ENCODE peak calls at places on chromosome 7, in eight cellular contexts. J is AG09309, N is brain microvascular endothelial cell, E is choroid plexus epithelial cell, F is sigmoid colon, Y is fibroblast of pulmonary artery, A is HFF-Myc, B is thoracic aorta. U is an unnamed sample.
A peak's percentile ranks its signal among the peaks of the same experiment; 100 is the strongest.

GRCh38 chr7:134083766-134084487 is 43.2 kb upstream of the LRGUK start:
- DNase-seq in J (peak; percentile 3), N (peak; percentile 15), E (peak; percentile 15), F (no peak), Y (no peak), A (no peak), B (no peak), U (no peak)

GRCh38 chr7:134763960-134764359 is 15.5 kb upstream of the CALD1 start:
- DNase-seq in J (no peak), N (no peak), E (no peak), F (no peak), Y (no peak), A (no peak), B (no peak), U (no peak)

GRCh38 chr7:85023066-85023687 is 163.7 kb downstream of the SEMA3D start:
- DNase-seq in J (no peak), N (peak; percentile 39), E (peak; percentile 74), F (no peak), Y (peak; percentile 70), A (peak; percentile 29), B (no peak), U (peak; percentile 23)

GRCh38 chr7:108824840-108825540 is 255.3 kb downstream of the DNAJB9 start:
- DNase-seq in J (peak; percentile 58), N (peak; percentile 94), E (peak; percentile 89), F (no peak), Y (peak; percentile 92), A (no peak), B (no peak), U (no peak)

GRCh38 chr7:1418505-1419309 is 40.6 kb downstream of the MICALL2 start:
- DNase-seq in J (no peak), N (no peak), E (peak; percentile 15), F (no peak), Y (peak; percentile 31), A (no peak), B (no peak), U (no peak)

GRCh38 chr7:120997902-120998301 is 9.4 kb downstream of the CPED1 start:
- DNase-seq in J (no peak), N (no peak), E (no peak), F (peak; percentile 66), Y (no peak), A (no peak), B (no peak), U (no peak)

GRCh38 chr7:78081344-78081743 is 282.8 kb downstream of the PHTF2 start:
- DNase-seq in J (no peak), N (no peak), E (no peak), F (no peak), Y (no peak), A (no peak), B (no peak), U (no peak)

GRCh38 chr7:77727527-77727926 is 31.3 kb downstream of the RSBN1L start:
- DNase-seq in J (no peak), N (no peak), E (no peak), F (no peak), Y (no peak), A (no peak), B (no peak), U (no peak)

GRCh38 chr7:39429421-39429820 is 136.8 kb upstream of the YAE1 start:
- DNase-seq in J (no peak), N (no peak), E (no peak), F (no peak), Y (no peak), A (no peak), B (no peak), U (no peak)

GRCh38 chr7:146764458-146764857 is 647.9 kb downstream of the CNTNAP2 start:
- DNase-seq in J (no peak), N (no peak), E (no peak), F (no peak), Y (no peak), A (no peak), B (no peak), U (no peak)

GRCh38 chr7:22477262-22477661 is 22.7 kb downstream of the STEAP1B start:
- DNase-seq in J (no peak), N (no peak), E (no peak), F (no peak), Y (no peak), A (no peak), B (no peak), U (no peak)

GRCh38 chr7:27678617-27679260 is 16.1 kb upstream of the HIBADH start:
- DNase-seq in J (no peak), N (no peak), E (no peak), F (no peak), Y (no peak), A (no peak), B (no peak), U (no peak)

GRCh38 chr7:992742-993607 is 10.0 kb downstream of the CYP2W1 start:
- DNase-seq in J (peak; percentile 82), N (peak; percentile 89), E (peak; percentile 98), F (peak; percentile 98), Y (peak; percentile 96), A (peak; percentile 74), B (peak; percentile 85), U (peak; percentile 92)

GRCh38 chr7:92740713-92741126 is 95.7 kb downstream of the CDK6 start:
- DNase-seq in J (no peak), N (peak; percentile 59), E (peak; percentile 91), F (no peak), Y (peak; percentile 73), A (no peak), B (no peak), U (no peak)

GRCh38 chr7:98399903-98400537 is 870 bp downstream of the BAIAP2L1 start:
- DNase-seq in J (no peak), N (no peak), E (peak; percentile 37), F (no peak), Y (peak; percentile 24), A (no peak), B (no peak), U (no peak)

GRCh38 chr7:101244385-101245146 is at the start of gene FIS1:
- DNase-seq in J (peak; percentile 51), N (peak; percentile 83), E (peak; percentile 92), F (peak; percentile 97), Y (peak; percentile 89), A (peak; percentile 56), B (peak; percentile 76), U (peak; percentile 52)
- TF ChIP-seq CTCF in J (peak; percentile 93), N (peak; percentile 90), E (no peak), F (no peak), Y (peak; percentile 77), A (peak; percentile 84), B (peak; percentile 14), U (peak; percentile 88)

GRCh38 chr7:109873296-109873695 is 1217.6 kb upstream of the LRRN3 start:
- DNase-seq in J (no peak), N (no peak), E (no peak), F (no peak), Y (no peak), A (no peak), B (no peak), U (no peak)

GRCh38 chr7:109864263-109864662 is 1226.7 kb upstream of the LRRN3 start:
- DNase-seq in J (no peak), N (no peak), E (no peak), F (no peak), Y (no peak), A (no peak), B (no peak), U (no peak)

GRCh38 chr7:109868215-109868614 is 1222.7 kb upstream of the LRRN3 start:
- DNase-seq in J (no peak), N (no peak), E (peak; percentile 1), F (no peak), Y (no peak), A (no peak), B (no peak), U (no peak)
- TF ChIP-seq CTCF in J (no peak), N (no peak), E (no peak), F (no peak), Y (no peak), A (no peak), B (no peak), U (no peak)

DNA sequence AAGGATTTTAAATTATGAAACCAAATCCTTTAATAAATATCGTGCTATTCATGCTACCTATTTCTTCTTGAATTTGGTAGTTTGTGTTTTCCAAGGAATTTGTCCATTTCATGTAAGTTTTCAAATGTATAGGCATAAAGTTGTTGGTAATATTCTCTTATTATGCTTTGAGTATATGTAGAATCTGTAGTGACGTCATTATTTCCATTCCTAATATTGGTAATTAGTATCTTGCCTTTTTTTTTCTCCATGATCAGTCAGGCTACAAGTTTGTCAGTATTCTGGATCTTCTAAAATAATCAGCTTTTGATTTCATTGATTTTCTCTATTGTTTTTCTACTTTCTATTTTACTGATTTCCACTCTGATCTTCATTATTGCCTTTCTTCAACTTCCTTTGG is 156.6 kb upstream of the HDAC9 start:
- DNase-seq in J (no peak), N (no peak), E (no peak), F (no peak), Y (no peak), A (no peak), B (no peak), U (no peak)
- TF ChIP-seq CTCF in J (no peak), N (no peak), E (no peak), F (no peak), Y (no peak), A (no peak), B (no peak), U (no peak)

DNA sequence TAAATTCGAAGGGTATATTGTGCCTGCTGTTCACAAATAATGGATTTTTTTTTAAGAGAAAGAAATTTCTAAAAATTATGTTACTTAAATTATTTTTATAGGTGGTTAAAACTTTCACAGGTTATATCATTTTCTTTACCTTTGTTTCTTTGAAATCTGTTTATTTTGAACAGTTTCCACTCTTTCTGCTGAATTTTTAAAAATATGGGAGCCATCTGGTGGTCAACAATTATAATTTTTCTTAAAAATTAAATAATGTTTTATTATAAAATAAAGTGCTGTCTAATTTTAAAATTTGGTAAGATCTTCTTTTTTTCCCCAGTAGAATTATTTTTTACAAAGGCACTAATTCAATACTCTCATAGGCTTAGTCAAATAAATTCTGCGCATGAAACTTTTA is 263.9 kb downstream of the ETV1 start:
- DNase-seq in J (no peak), N (no peak), E (no peak), F (no peak), Y (peak; percentile 20), A (no peak), B (no peak), U (no peak)
- TF ChIP-seq CTCF in J (no peak), N (no peak), E (peak; percentile 21), F (no peak), Y (peak; percentile 8), A (no peak), B (no peak), U (no peak)